ENCODE peak calls at places on chromosomes 1 and 21, in eight cellular contexts. One of them, this sample, is unnamed.

GRCh38 chr1:233679598-233679997 is 65.7 kb downstream of the KCNK1 start:
- DNase-seq in suprapubic skin: no peak
- DNase-seq in dorsolateral prefrontal cortex: no peak
- DNase-seq in left ventricle myocardium inferior: no peak
- DNase-seq in heart left ventricle: no peak
- DNase-seq in mammary epithelial cell: no peak
- DNase-seq in A673: no peak
- DNase-seq in psoas muscle: no peak
- DNase-seq in this sample: no peak

GRCh38 chr1:22816803-22817202 is 106.2 kb downstream of the EPHB2 start:
- DNase-seq in suprapubic skin: no peak
- DNase-seq in dorsolateral prefrontal cortex: no peak
- DNase-seq in left ventricle myocardium inferior: no peak
- DNase-seq in mammary epithelial cell: no peak
- DNase-seq in heart left ventricle: peak
- DNase-seq in A673: no peak
- DNase-seq in psoas muscle: no peak
- DNase-seq in this sample: no peak

GRCh38 chr1:46315669-46316403 is 12.3 kb downstream of the UQCRH start:
- DNase-seq in left ventricle myocardium inferior: no peak
- DNase-seq in dorsolateral prefrontal cortex: no peak
- DNase-seq in psoas muscle: no peak
- DNase-seq in A673: no peak
- DNase-seq in mammary epithelial cell: peak
- DNase-seq in heart left ventricle: no peak
- DNase-seq in suprapubic skin: no peak
- DNase-seq in this sample: no peak

GRCh38 chr1:22262583-22262982 is 119.7 kb upstream of the WNT4 start:
- DNase-seq in mammary epithelial cell: no peak
- DNase-seq in left ventricle myocardium inferior: no peak
- DNase-seq in psoas muscle: no peak
- DNase-seq in heart left ventricle: no peak
- DNase-seq in dorsolateral prefrontal cortex: no peak
- DNase-seq in suprapubic skin: no peak
- DNase-seq in A673: no peak
- DNase-seq in this sample: no peak

GRCh38 chr1:156949127-156949526 is 28.7 kb downstream of the LRRC71 start:
- DNase-seq in mammary epithelial cell: no peak
- DNase-seq in psoas muscle: no peak
- DNase-seq in heart left ventricle: peak
- DNase-seq in suprapubic skin: no peak
- DNase-seq in A673: no peak
- DNase-seq in left ventricle myocardium inferior: no peak
- DNase-seq in dorsolateral prefrontal cortex: no peak
- DNase-seq in this sample: no peak

GRCh38 chr1:232386721-232387510 is 243.0 kb downstream of the SIPA1L2 start:
- DNase-seq in suprapubic skin: no peak
- DNase-seq in mammary epithelial cell: no peak
- DNase-seq in dorsolateral prefrontal cortex: no peak
- DNase-seq in heart left ventricle: no peak
- DNase-seq in psoas muscle: no peak
- DNase-seq in A673: no peak
- DNase-seq in left ventricle myocardium inferior: no peak
- DNase-seq in this sample: no peak

GRCh38 chr1:227268943-227269342 is 49.3 kb downstream of the CDC42BPA start:
- DNase-seq in dorsolateral prefrontal cortex: no peak
- DNase-seq in heart left ventricle: no peak
- DNase-seq in left ventricle myocardium inferior: no peak
- DNase-seq in mammary epithelial cell: no peak
- DNase-seq in psoas muscle: no peak
- DNase-seq in suprapubic skin: no peak
- DNase-seq in A673: no peak
- DNase-seq in this sample: no peak

GRCh38 chr1:21559788-21560567 is 50.8 kb downstream of the ALPL start:
- DNase-seq in suprapubic skin: no peak
- DNase-seq in psoas muscle: peak
- DNase-seq in dorsolateral prefrontal cortex: no peak
- DNase-seq in heart left ventricle: no peak
- DNase-seq in mammary epithelial cell: no peak
- DNase-seq in A673: no peak
- DNase-seq in left ventricle myocardium inferior: no peak
- DNase-seq in this sample: no peak

GRCh38 chr21:43893536-43894205 is 28.6 kb downstream of the AGPAT3 start:
- DNase-seq in heart left ventricle: no peak
- DNase-seq in A673: peak
- DNase-seq in mammary epithelial cell: no peak
- DNase-seq in suprapubic skin: no peak
- DNase-seq in left ventricle myocardium inferior: no peak
- DNase-seq in psoas muscle: no peak
- DNase-seq in dorsolateral prefrontal cortex: no peak
- DNase-seq in this sample: peak

GRCh38 chr1:209409786-209410185 is 173.7 kb upstream of the CAMK1G start:
- DNase-seq in dorsolateral prefrontal cortex: no peak
- DNase-seq in left ventricle myocardium inferior: no peak
- DNase-seq in mammary epithelial cell: peak
- DNase-seq in heart left ventricle: no peak
- DNase-seq in suprapubic skin: no peak
- DNase-seq in psoas muscle: no peak
- DNase-seq in A673: no peak
- DNase-seq in this sample: no peak

GRCh38 chr1:156752843-156753486 is 1.5 kb upstream of the HDGF start:
- DNase-seq in A673: no peak
- DNase-seq in mammary epithelial cell: no peak
- DNase-seq in dorsolateral prefrontal cortex: no peak
- DNase-seq in left ventricle myocardium inferior: no peak
- DNase-seq in heart left ventricle: no peak
- DNase-seq in psoas muscle: no peak
- DNase-seq in suprapubic skin: no peak
- DNase-seq in this sample: no peak

GRCh38 chr21:21029159-21029558 is 30.9 kb downstream of the NCAM2 start:
- DNase-seq in mammary epithelial cell: no peak
- DNase-seq in dorsolateral prefrontal cortex: no peak
- DNase-seq in psoas muscle: no peak
- DNase-seq in suprapubic skin: no peak
- DNase-seq in heart left ventricle: no peak
- DNase-seq in left ventricle myocardium inferior: no peak
- DNase-seq in A673: peak
- DNase-seq in this sample: no peak

GRCh38 chr1:154970631-154971340 is at the start of gene SHC1:
- DNase-seq in mammary epithelial cell: peak
- DNase-seq in heart left ventricle: peak
- DNase-seq in A673: peak
- DNase-seq in dorsolateral prefrontal cortex: peak
- DNase-seq in psoas muscle: peak
- DNase-seq in suprapubic skin: peak
- DNase-seq in left ventricle myocardium inferior: peak
- DNase-seq in this sample: peak

GRCh38 chr1:99571092-99571734 is 74.7 kb upstream of the PALMD start:
- DNase-seq in heart left ventricle: no peak
- DNase-seq in A673: no peak
- DNase-seq in left ventricle myocardium inferior: no peak
- DNase-seq in suprapubic skin: no peak
- DNase-seq in mammary epithelial cell: no peak
- DNase-seq in dorsolateral prefrontal cortex: no peak
- DNase-seq in psoas muscle: no peak
- DNase-seq in this sample: no peak

GRCh38 chr1:247749870-247750269 is 1.9 kb upstream of the OR14A2 start:
- DNase-seq in dorsolateral prefrontal cortex: no peak
- DNase-seq in mammary epithelial cell: no peak
- DNase-seq in psoas muscle: no peak
- DNase-seq in A673: no peak
- DNase-seq in heart left ventricle: no peak
- DNase-seq in suprapubic skin: no peak
- DNase-seq in left ventricle myocardium inferior: no peak
- DNase-seq in this sample: no peak

GRCh38 chr1:221284028-221284427 is 404.8 kb downstream of the HLX start:
- DNase-seq in left ventricle myocardium inferior: no peak
- DNase-seq in A673: peak
- DNase-seq in suprapubic skin: no peak
- DNase-seq in psoas muscle: no peak
- DNase-seq in mammary epithelial cell: peak
- DNase-seq in dorsolateral prefrontal cortex: no peak
- DNase-seq in heart left ventricle: no peak
- DNase-seq in this sample: no peak

GRCh38 chr1:146019225-146020057 is 2.1 kb downstream of the HJV start:
- DNase-seq in left ventricle myocardium inferior: no peak
- DNase-seq in suprapubic skin: no peak
- DNase-seq in psoas muscle: peak
- DNase-seq in dorsolateral prefrontal cortex: no peak
- DNase-seq in heart left ventricle: no peak
- DNase-seq in A673: no peak
- DNase-seq in mammary epithelial cell: no peak
- DNase-seq in this sample: no peak
- H3K4me3 ChIP-seq in left ventricle myocardium inferior: peak
- H3K4me3 ChIP-seq in suprapubic skin: peak
- H3K4me3 ChIP-seq in psoas muscle: peak
- H3K4me3 ChIP-seq in dorsolateral prefrontal cortex: peak
- H3K4me3 ChIP-seq in heart left ventricle: peak
- H3K4me3 ChIP-seq in A673: no peak
- H3K4me3 ChIP-seq in mammary epithelial cell: no peak
- H3K4me3 ChIP-seq in this sample: no peak

GRCh38 chr1:147673816-147674215 is 3.5 kb upstream of the ACP6 start:
- DNase-seq in mammary epithelial cell: no peak
- DNase-seq in dorsolateral prefrontal cortex: no peak
- DNase-seq in heart left ventricle: no peak
- DNase-seq in psoas muscle: no peak
- DNase-seq in left ventricle myocardium inferior: no peak
- DNase-seq in suprapubic skin: no peak
- DNase-seq in A673: no peak
- DNase-seq in this sample: no peak

GRCh38 chr1:147673401-147673800 is 3.1 kb upstream of the ACP6 start:
- DNase-seq in left ventricle myocardium inferior: no peak
- DNase-seq in psoas muscle: no peak
- DNase-seq in A673: peak
- DNase-seq in mammary epithelial cell: no peak
- DNase-seq in suprapubic skin: no peak
- DNase-seq in heart left ventricle: no peak
- DNase-seq in dorsolateral prefrontal cortex: no peak
- DNase-seq in this sample: no peak

DNA sequence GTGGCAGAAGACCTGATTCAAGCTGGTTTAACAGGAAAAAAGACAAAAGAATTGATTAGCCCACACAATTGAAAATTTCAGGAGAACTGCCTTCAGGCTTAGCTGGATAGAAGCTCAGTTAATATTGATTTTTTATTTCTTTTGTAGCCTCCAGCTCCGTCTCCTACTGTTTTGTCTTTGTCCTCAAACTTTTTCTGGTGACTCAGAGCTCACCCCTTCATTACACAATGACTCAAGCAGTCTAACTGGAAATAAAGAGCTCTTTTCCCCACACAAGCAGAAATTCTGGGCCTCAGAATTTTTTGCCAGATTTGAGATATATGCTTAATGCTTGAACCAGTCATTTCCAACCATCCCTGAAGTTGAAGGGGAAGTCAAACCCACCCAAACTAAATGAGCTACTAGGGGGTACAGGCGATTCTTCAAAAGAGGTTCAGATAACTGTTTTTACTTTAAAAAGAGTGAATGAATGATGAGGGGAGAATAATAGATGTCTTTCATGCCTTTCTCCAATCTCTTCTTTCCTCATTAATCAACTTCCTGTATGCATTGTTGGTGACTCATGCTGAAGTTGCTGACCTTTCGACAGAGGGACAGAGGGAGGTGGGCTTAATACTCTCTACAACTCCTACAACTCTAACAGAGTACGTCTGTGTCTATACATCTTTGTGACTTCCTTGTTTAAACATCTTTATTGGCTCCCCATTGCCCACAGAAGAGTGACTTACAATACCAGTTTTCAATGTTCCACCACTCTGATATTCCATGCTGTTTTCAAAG is 6.2 kb upstream of the ACP6 start:
- DNase-seq in psoas muscle: no peak
- DNase-seq in heart left ventricle: no peak
- DNase-seq in suprapubic skin: no peak
- DNase-seq in left ventricle myocardium inferior: no peak
- DNase-seq in A673: peak
- DNase-seq in mammary epithelial cell: peak
- DNase-seq in dorsolateral prefrontal cortex: no peak
- DNase-seq in this sample: no peak
- H3K27ac ChIP-seq in psoas muscle: no peak
- H3K27ac ChIP-seq in heart left ventricle: no peak
- H3K27ac ChIP-seq in suprapubic skin: no peak
- H3K27ac ChIP-seq in left ventricle myocardium inferior: no peak
- H3K27ac ChIP-seq in A673: peak
- H3K27ac ChIP-seq in mammary epithelial cell: peak
- H3K27ac ChIP-seq in dorsolateral prefrontal cortex: no peak
- H3K27ac ChIP-seq in this sample: no peak

DNA sequence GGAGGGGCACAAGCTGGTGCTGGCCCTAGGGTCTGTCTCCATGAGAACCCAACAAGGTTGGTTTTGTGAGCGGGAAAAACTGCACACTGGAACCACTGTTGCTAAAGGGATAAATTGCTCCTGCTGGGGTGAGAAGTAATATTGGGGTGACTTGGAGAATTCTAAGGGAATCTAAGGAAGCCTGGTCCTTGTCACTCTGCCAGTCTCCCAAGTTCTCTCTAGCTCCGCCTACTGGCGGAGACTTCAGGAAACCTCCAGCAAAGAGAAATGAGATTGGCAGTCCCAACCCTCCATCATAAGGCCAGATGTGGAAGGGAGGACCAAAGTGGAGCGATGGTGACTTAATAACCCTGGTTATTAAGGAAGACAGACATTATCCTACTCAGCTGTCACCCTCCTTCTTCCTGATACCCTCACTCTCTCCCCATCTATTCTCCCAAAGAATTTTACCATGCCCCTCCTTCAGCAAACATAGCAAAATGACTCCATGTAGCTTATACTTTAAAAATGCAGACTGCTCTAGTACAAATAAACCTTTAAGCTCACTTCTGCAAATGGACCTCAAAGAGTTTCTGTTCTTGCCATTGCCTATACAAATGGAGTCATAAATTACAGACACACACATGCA is 2.7 kb downstream of the LCE1F start:
- DNase-seq in heart left ventricle: no peak
- DNase-seq in mammary epithelial cell: no peak
- DNase-seq in suprapubic skin: no peak
- DNase-seq in dorsolateral prefrontal cortex: no peak
- DNase-seq in psoas muscle: no peak
- DNase-seq in left ventricle myocardium inferior: no peak
- DNase-seq in A673: peak
- DNase-seq in this sample: no peak
- TF ChIP-seq CTCF in heart left ventricle: no peak
- TF ChIP-seq CTCF in mammary epithelial cell: peak
- TF ChIP-seq CTCF in suprapubic skin: no peak
- TF ChIP-seq CTCF in dorsolateral prefrontal cortex: no peak
- TF ChIP-seq CTCF in psoas muscle: no peak
- TF ChIP-seq CTCF in left ventricle myocardium inferior: no peak
- TF ChIP-seq CTCF in A673: peak
- TF ChIP-seq CTCF in this sample: no peak

GRCh38 chr1:241423541-241424479 is 66.8 kb upstream of the RGS7 start:
- DNase-seq in left ventricle myocardium inferior: no peak
- DNase-seq in dorsolateral prefrontal cortex: peak
- DNase-seq in psoas muscle: no peak
- DNase-seq in heart left ventricle: no peak
- DNase-seq in mammary epithelial cell: no peak
- DNase-seq in suprapubic skin: no peak
- DNase-seq in A673: peak
- DNase-seq in this sample: no peak

GRCh38 chr1:241424480-241424971 is 67.5 kb upstream of the RGS7 start:
- DNase-seq in heart left ventricle: no peak
- DNase-seq in psoas muscle: peak
- DNase-seq in mammary epithelial cell: no peak
- DNase-seq in dorsolateral prefrontal cortex: no peak
- DNase-seq in suprapubic skin: no peak
- DNase-seq in left ventricle myocardium inferior: no peak
- DNase-seq in A673: no peak
- DNase-seq in this sample: no peak

GRCh38 chr1:241419986-241420385 is 63.0 kb upstream of the RGS7 start:
- DNase-seq in heart left ventricle: no peak
- DNase-seq in dorsolateral prefrontal cortex: no peak
- DNase-seq in left ventricle myocardium inferior: no peak
- DNase-seq in mammary epithelial cell: no peak
- DNase-seq in psoas muscle: no peak
- DNase-seq in suprapubic skin: no peak
- DNase-seq in A673: no peak
- DNase-seq in this sample: no peak
- H3K4me3 ChIP-seq in heart left ventricle: no peak
- H3K4me3 ChIP-seq in dorsolateral prefrontal cortex: no peak
- H3K4me3 ChIP-seq in left ventricle myocardium inferior: no peak
- H3K4me3 ChIP-seq in mammary epithelial cell: no peak
- H3K4me3 ChIP-seq in psoas muscle: no peak
- H3K4me3 ChIP-seq in suprapubic skin: no peak
- H3K4me3 ChIP-seq in A673: no peak
- H3K4me3 ChIP-seq in this sample: no peak

This sample was measured in lung.